ENCODE peak calls at places on chromosomes 6 and 20, in five cellular contexts. A, G, V, N and E are unnamed samples.
A peak's percentile ranks its signal among the peaks of the same experiment; 100 is the strongest.

GRCh38 chr20:41617931-41618806 is at the start of gene CHD6:
- DNase-seq in V (peak; percentile 100), N (peak; percentile 100), G (peak; percentile 95), A (peak; percentile 98), E (peak; percentile 99)

GRCh38 chr20:23404196-23404595 is 17.1 kb downstream of the NAPB start:
- DNase-seq in G (no peak), V (peak; percentile 54), N (no peak), A (no peak), E (no peak)

GRCh38 chr20:45866454-45866853 is 9.0 kb downstream of the ZSWIM3 start:
- DNase-seq in A (no peak), N (no peak), V (no peak), G (no peak), E (no peak)

GRCh38 chr6:56890683-56891429 is 64.1 kb upstream of the BEND6 start:
- DNase-seq in N (no peak), A (peak; percentile 79), G (no peak), V (no peak), E (no peak)

GRCh38 chr6:38262041-38262440 is 377.7 kb downstream of the BTBD9 start:
- DNase-seq in G (peak; percentile 59), V (peak; percentile 57), N (no peak), A (no peak), E (no peak)

GRCh38 chr6:118263929-118264486 is 284.1 kb upstream of the PLN start:
- DNase-seq in A (peak; percentile 16), N (peak; percentile 36), G (no peak), V (peak; percentile 30), E (peak; percentile 46)

GRCh38 chr20:20034486-20034885 is 17.3 kb downstream of the NAA20 start:
- DNase-seq in V (no peak), A (no peak), N (no peak), G (no peak), E (no peak)

GRCh38 chr6:136365781-136366354 is 76.2 kb upstream of the BCLAF1 start:
- DNase-seq in V (no peak), N (no peak), A (no peak), G (no peak), E (no peak)

GRCh38 chr6:56838965-56839364 is 115.9 kb upstream of the BEND6 start:
- DNase-seq in G (no peak), N (no peak), V (no peak), A (no peak), E (no peak)

GRCh38 chr6:137776786-137777185 is 90.3 kb upstream of the TNFAIP3 start:
- DNase-seq in G (no peak), N (no peak), V (no peak), A (no peak), E (no peak)

GRCh38 chr6:33162471-33162870 is 29.8 kb downstream of the COL11A2 start:
- DNase-seq in V (no peak), G (no peak), A (no peak), N (peak; percentile 14), E (no peak)

GRCh38 chr6:36290668-36291620 is 21.1 kb downstream of the PNPLA1 start:
- DNase-seq in A (no peak), N (no peak), G (no peak), V (no peak), E (no peak)

GRCh38 chr20:24897974-24898373 is 51.1 kb upstream of the CST7 start:
- DNase-seq in N (no peak), G (no peak), V (no peak), A (no peak), E (no peak)

GRCh38 chr20:43681468-43681942 is 14.6 kb downstream of the MYBL2 start:
- DNase-seq in N (peak; percentile 30), G (no peak), V (no peak), A (peak; percentile 37), E (no peak)

GRCh38 chr6:140845666-140846065 is 1287.1 kb upstream of the GJE1 start:
- DNase-seq in N (no peak), A (no peak), V (no peak), G (no peak), E (no peak)

GRCh38 chr20:25254571-25254970 is 6.7 kb downstream of the PYGB start:
- DNase-seq in N (peak; percentile 32), V (no peak), A (no peak), G (no peak), E (no peak)

GRCh38 chr20:16968099-16968498 is 219.9 kb downstream of the OTOR start:
- DNase-seq in V (no peak), N (no peak), G (no peak), A (no peak), E (no peak)

GRCh38 chr20:63323298-63323820 is 30.4 kb downstream of the COL20A1 start:
- DNase-seq in V (no peak), G (no peak), N (no peak), A (no peak), E (no peak)
- TF ChIP-seq CTCF in V (peak; percentile 18), G (no peak), N (no peak), A (no peak), E (no peak)

DNA sequence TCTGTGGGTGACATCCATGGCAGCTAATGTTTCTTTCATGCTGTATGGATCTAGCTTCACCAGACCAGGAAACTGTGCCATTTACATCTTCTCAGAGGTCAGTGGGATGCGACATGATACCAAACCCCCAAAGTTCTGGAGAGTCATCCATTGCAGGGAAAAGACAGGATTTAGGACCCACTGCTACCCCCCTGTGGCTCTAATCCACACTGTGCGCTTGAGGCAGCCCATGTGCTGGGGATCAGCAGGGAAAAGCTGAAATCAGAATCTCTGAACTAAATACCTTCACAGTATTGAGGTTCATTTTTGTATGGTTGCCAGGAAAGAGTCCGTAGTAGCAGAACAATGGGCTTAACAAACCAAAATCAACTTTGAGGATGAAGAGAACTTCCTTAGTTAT is 164.4 kb downstream of the TMEM242 start:
- DNase-seq in N (no peak), A (no peak), G (no peak), V (no peak), E (peak; percentile 40)
- TF ChIP-seq CTCF in N (peak; percentile 45), A (no peak), G (no peak), V (peak; percentile 13), E (no peak)

GRCh38 chr6:23350752-23351453 is 775.1 kb upstream of the NRSN1 start:
- DNase-seq in V (no peak), N (no peak), A (no peak), G (no peak), E (no peak)
- TF ChIP-seq CTCF in V (no peak), N (no peak), A (no peak), G (no peak), E (no peak)

DNA sequence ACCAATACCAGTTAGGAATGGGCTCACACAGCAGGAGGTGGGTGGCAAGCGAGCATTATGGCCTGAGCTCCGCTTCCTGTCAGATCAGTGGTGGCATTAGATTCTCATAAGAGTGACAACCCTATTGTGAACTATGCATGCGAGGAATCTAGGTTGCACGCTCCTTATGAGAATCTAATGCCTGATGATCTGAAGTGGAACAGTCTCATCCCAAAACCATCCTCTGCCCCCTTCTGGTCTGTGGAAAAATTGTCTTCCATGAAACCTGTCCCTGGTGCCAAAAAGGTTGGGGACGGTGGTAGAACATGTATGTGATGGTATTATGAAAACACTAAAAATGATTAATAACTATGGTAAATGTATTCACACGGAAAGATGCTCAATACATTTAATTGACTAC is 99.7 kb upstream of the HIVEP1 start:
- DNase-seq in A (no peak), G (no peak), N (no peak), V (no peak), E (no peak)
- TF ChIP-seq CTCF in A (no peak), G (no peak), N (peak; percentile 40), V (peak; percentile 32), E (no peak)

GRCh38 chr6:21595265-21595950 is 1.9 kb downstream of the SOX4 start:
- DNase-seq in N (peak; percentile 57), G (no peak), V (no peak), A (peak; percentile 47), E (peak; percentile 35)
- TF ChIP-seq CTCF in N (peak; percentile 39), G (no peak), V (peak; percentile 11), A (no peak), E (peak; percentile 20)